ENCODE peak calls at places on chromosomes 4 and X, in eight cellular contexts. A, K, D, G, B, N, R and M are unnamed samples.

GRCh38 chr4:118849867-118850812 is 14.2 kb upstream of the SEC24D start:
- DNase-seq in A (no peak), K (peak; percentile 30), D (no peak), G (no peak), B (no peak), N (no peak), R (peak; percentile 75), M (no peak)

GRCh38 chr4:617644-618330 is 7.6 kb upstream of the PDE6B start:
- DNase-seq in A (no peak), K (no peak), D (no peak), G (no peak), B (no peak), N (no peak), R (peak; percentile 86), M (peak; percentile 47)

GRCh38 chrX:1442016-1442665 is 10.6 kb downstream of the ASMTL start:
- DNase-seq in A (no peak), K (no peak), D (no peak), G (no peak), B (peak; percentile 52), N (no peak), R (peak; percentile 30), M (peak; percentile 41)

GRCh38 chr4:170005472-170005871 is 20.7 kb downstream of the MFAP3L start:
- DNase-seq in A (no peak), K (no peak), D (no peak), G (no peak), B (no peak), N (no peak), R (no peak), M (no peak)

GRCh38 chrX:112341598-112341997 is 259.0 kb upstream of the TRPC5 start:
- DNase-seq in A (no peak), K (peak; percentile 0), D (no peak), G (no peak), B (no peak), N (no peak), R (no peak), M (no peak)

GRCh38 chr4:140005699-140006098 is 148.3 kb downstream of the MAML3 start:
- DNase-seq in A (no peak), K (no peak), D (no peak), G (no peak), B (no peak), N (no peak), R (no peak), M (no peak)

GRCh38 chr4:106032851-106033286 is 137.6 kb downstream of the NPNT start:
- DNase-seq in A (no peak), K (peak; percentile 6), D (no peak), G (peak; percentile 5), B (no peak), N (no peak), R (no peak), M (no peak)

GRCh38 chrX:47936224-47936939 is 67.4 kb downstream of the ZNF182 start:
- DNase-seq in A (peak; percentile 8), K (no peak), D (no peak), G (no peak), B (no peak), N (no peak), R (peak; percentile 59), M (no peak)

GRCh38 chrX:46044486-46044885 is 500.7 kb downstream of the ZNF674 start:
- DNase-seq in A (no peak), K (no peak), D (no peak), G (no peak), B (no peak), N (no peak), R (no peak), M (no peak)

GRCh38 chr4:3045500-3045850 is 28.9 kb downstream of the HTT-AS start:
- DNase-seq in A (peak; percentile 30), K (peak; percentile 71), D (no peak), G (peak; percentile 48), B (peak; percentile 76), N (no peak), R (no peak), M (peak; percentile 85)

GRCh38 chrX:30593435-30594200 is 16.1 kb upstream of the TASL start:
- DNase-seq in A (peak; percentile 5), K (no peak), D (no peak), G (no peak), B (no peak), N (no peak), R (no peak), M (no peak)

GRCh38 chrX:99795495-99795894 is 614.6 kb downstream of the PCDH19 start:
- DNase-seq in A (no peak), K (no peak), D (no peak), G (peak; percentile 2), B (no peak), N (no peak), R (no peak), M (no peak)

GRCh38 chr4:152217896-152218295 is 318.0 kb downstream of the FBXW7 start:
- DNase-seq in A (no peak), K (no peak), D (no peak), G (no peak), B (no peak), N (peak; percentile 29), R (no peak), M (no peak)

GRCh38 chrX:136718091-136718490 is 62.6 kb downstream of the ARHGEF6 start:
- DNase-seq in A (no peak), K (no peak), D (no peak), G (no peak), B (no peak), N (no peak), R (no peak), M (no peak)

GRCh38 chr4:184922301-184922700 is 96.0 kb upstream of the HELT start:
- DNase-seq in A (no peak), K (no peak), D (no peak), G (no peak), B (no peak), N (no peak), R (no peak), M (no peak)

GRCh38 chrX:12441376-12442128 is 303.3 kb downstream of the FRMPD4 start:
- DNase-seq in A (no peak), K (peak; percentile 85), D (no peak), G (no peak), B (no peak), N (no peak), R (no peak), M (no peak)

GRCh38 chrX:30212172-30212571 is 3.2 kb upstream of the MAGEB2 start:
- DNase-seq in A (no peak), K (no peak), D (no peak), G (no peak), B (no peak), N (no peak), R (peak; percentile 32), M (no peak)

GRCh38 chrX:12767856-12768255 is 23.4 kb upstream of the PRPS2 start:
- DNase-seq in A (no peak), K (no peak), D (no peak), G (no peak), B (no peak), N (no peak), R (no peak), M (no peak)

GRCh38 chr4:22434895-22435294 is 81.0 kb downstream of the ADGRA3 start:
- DNase-seq in A (no peak), K (peak; percentile 44), D (no peak), G (peak; percentile 59), B (no peak), N (no peak), R (peak; percentile 83), M (no peak)

GRCh38 chrX:8738588-8739189 is 6.8 kb upstream of the ANOS1 start:
- DNase-seq in A (peak; percentile 12), K (peak; percentile 57), D (no peak), G (peak; percentile 31), B (no peak), N (peak; percentile 1), R (peak; percentile 77), M (no peak)

GRCh38 chrX:66914082-66914481 is 275.2 kb upstream of the EDA2R start:
- DNase-seq in A (no peak), K (peak; percentile 10), D (no peak), G (peak; percentile 3), B (no peak), N (no peak), R (peak; percentile 40), M (no peak)

GRCh38 chr4:6087669-6088068 is 69.4 kb upstream of the C4orf50 start:
- DNase-seq in A (no peak), K (peak; percentile 44), D (no peak), G (peak; percentile 54), B (no peak), N (no peak), R (peak; percentile 89), M (no peak)

GRCh38 chrX:19611636-19612376 is 96.5 kb upstream of the MAP3K15 start:
- DNase-seq in A (no peak), K (no peak), D (no peak), G (no peak), B (no peak), N (no peak), R (no peak), M (no peak)

GRCh38 chrX:110746014-110746413 is 49.6 kb downstream of the CHRDL1 start:
- DNase-seq in A (no peak), K (no peak), D (no peak), G (no peak), B (no peak), N (no peak), R (peak; percentile 69), M (no peak)

GRCh38 chr4:10028910-10029309 is 7.6 kb upstream of the SLC2A9 start:
- DNase-seq in A (no peak), K (no peak), D (no peak), G (peak; percentile 49), B (no peak), N (no peak), R (peak; percentile 35), M (no peak)

GRCh38 chr4:10582059-10582686 is 102.4 kb downstream of the CLNK start:
- DNase-seq in A (peak; percentile 2), K (peak; percentile 65), D (no peak), G (peak; percentile 33), B (no peak), N (peak; percentile 3), R (peak; percentile 69), M (no peak)

GRCh38 chr4:65968873-65969272 is 298.6 kb upstream of the EPHA5 start:
- DNase-seq in A (no peak), K (no peak), D (no peak), G (peak; percentile 10), B (no peak), N (no peak), R (no peak), M (no peak)

GRCh38 chr4:113383111-113383785 is 333.8 kb downstream of the ANK2 start:
- DNase-seq in A (no peak), K (peak; percentile 46), D (no peak), G (no peak), B (no peak), N (no peak), R (no peak), M (no peak)

GRCh38 chr4:153651041-153651960 is 32.8 kb upstream of the TLR2 start:
- DNase-seq in A (peak; percentile 32), K (peak; percentile 5), D (no peak), G (no peak), B (peak; percentile 44), N (no peak), R (no peak), M (peak; percentile 84)

GRCh38 chr4:110196206-110196870 is 2.1 kb downstream of the ELOVL6 start:
- DNase-seq in A (peak; percentile 38), K (peak; percentile 58), D (no peak), G (peak; percentile 45), B (peak; percentile 81), N (peak; percentile 35), R (peak; percentile 90), M (peak; percentile 90)

GRCh38 chr4:133775881-133776280 is 425.7 kb downstream of the PABPC4L start:
- DNase-seq in A (no peak), K (peak; percentile 73), D (no peak), G (no peak), B (no peak), N (no peak), R (no peak), M (no peak)

GRCh38 chr4:165784672-165785071 is 88.4 kb upstream of the TLL1 start:
- DNase-seq in A (no peak), K (no peak), D (no peak), G (no peak), B (no peak), N (no peak), R (no peak), M (no peak)

GRCh38 chr4:53974561-53974960 is 89.8 kb downstream of the CHIC2 start:
- DNase-seq in A (no peak), K (no peak), D (no peak), G (no peak), B (no peak), N (no peak), R (no peak), M (no peak)

GRCh38 chr4:17769406-17770174 is 11.8 kb downstream of the FAM184B start:
- DNase-seq in A (no peak), K (no peak), D (no peak), G (no peak), B (no peak), N (no peak), R (no peak), M (peak; percentile 51)